ENCODE peak calls at places on chromosomes 3 and 15, in six cellular contexts. C, Q, O, I, V and F are unnamed samples.

GRCh38 chr15:38367476-38367875 is 86.5 kb upstream of the FAM98B start:
- DNase-seq in C (no peak), Q (no peak), O (no peak), I (peak; percentile 51), V (no peak), F (peak; percentile 55)

GRCh38 chr3:13134879-13135206 is 61.6 kb upstream of the IQSEC1 start:
- DNase-seq in C (no peak), Q (no peak), O (no peak), I (no peak), V (no peak), F (no peak)

GRCh38 chr3:185420762-185421161 is 57.8 kb downstream of the MAP3K13 start:
- DNase-seq in C (no peak), Q (no peak), O (no peak), I (peak; percentile 34), V (no peak), F (no peak)

GRCh38 chr15:83292317-83292716 is 7.9 kb upstream of the BNC1 start:
- DNase-seq in C (no peak), Q (no peak), O (no peak), I (no peak), V (no peak), F (no peak)

GRCh38 chr3:172294238-172294806 is 153.9 kb downstream of the GHSR start:
- DNase-seq in C (no peak), Q (no peak), O (no peak), I (no peak), V (no peak), F (no peak)

GRCh38 chr3:54856271-54856670 is 71.6 kb downstream of the LRTM1 start:
- DNase-seq in C (no peak), Q (no peak), O (no peak), I (no peak), V (no peak), F (no peak)

GRCh38 chr15:93072011-93072410 is 17.0 kb downstream of the RGMA start:
- DNase-seq in C (no peak), Q (no peak), O (no peak), I (peak; percentile 66), V (no peak), F (peak; percentile 80)

GRCh38 chr15:91947370-91947769 is 93.9 kb downstream of the SLCO3A1 start:
- DNase-seq in C (no peak), Q (no peak), O (peak; percentile 8), I (no peak), V (no peak), F (no peak)

GRCh38 chr15:60005352-60006202 is 1.5 kb downstream of the FOXB1 start:
- DNase-seq in C (no peak), Q (no peak), O (no peak), I (no peak), V (no peak), F (no peak)

GRCh38 chr15:92097473-92098178 is 244.1 kb downstream of the SLCO3A1 start:
- DNase-seq in C (no peak), Q (peak; percentile 21), O (peak; percentile 53), I (peak; percentile 62), V (no peak), F (peak; percentile 69)

GRCh38 chr15:82533801-82534200 is 6.5 kb downstream of the RPS17 start:
- DNase-seq in C (no peak), Q (no peak), O (no peak), I (no peak), V (no peak), F (no peak)

GRCh38 chr15:54518145-54518941 is 540.1 kb downstream of the UNC13C start:
- DNase-seq in C (no peak), Q (no peak), O (no peak), I (no peak), V (no peak), F (no peak)

GRCh38 chr3:46239301-46239938 is 2.8 kb upstream of the CCR3 start:
- DNase-seq in C (no peak), Q (no peak), O (no peak), I (no peak), V (no peak), F (no peak)

GRCh38 chr3:123481722-123482457 is 33.0 kb upstream of the ADCY5 start:
- DNase-seq in C (no peak), Q (no peak), O (no peak), I (no peak), V (no peak), F (no peak)

GRCh38 chr3:129554356-129555120 is 11.6 kb downstream of the H1-8 start:
- DNase-seq in C (no peak), Q (no peak), O (no peak), I (peak; percentile 40), V (no peak), F (no peak)

GRCh38 chr3:159832024-159832423 is 156.6 kb upstream of the IL12A start:
- DNase-seq in C (no peak), Q (no peak), O (no peak), I (no peak), V (no peak), F (no peak)

GRCh38 chr15:89187911-89188514 is 33.4 kb downstream of the RLBP1 start:
- DNase-seq in C (no peak), Q (no peak), O (no peak), I (no peak), V (no peak), F (no peak)

GRCh38 chr3:36774072-36774471 is 9.7 kb upstream of the DCLK3 start:
- DNase-seq in C (no peak), Q (no peak), O (no peak), I (peak; percentile 65), V (no peak), F (no peak)

GRCh38 chr3:73513260-73513659 is 111.5 kb downstream of the PDZRN3 start:
- DNase-seq in C (no peak), Q (no peak), O (no peak), I (no peak), V (no peak), F (no peak)

GRCh38 chr3:133444071-133444774 is 44.4 kb downstream of the BFSP2 start:
- DNase-seq in C (no peak), Q (no peak), O (no peak), I (peak; percentile 48), V (no peak), F (no peak)

GRCh38 chr15:93474728-93475127 is 385.7 kb upstream of the RGMA start:
- DNase-seq in C (no peak), Q (no peak), O (no peak), I (no peak), V (no peak), F (no peak)

GRCh38 chr3:125003369-125003853 is 52.4 kb downstream of the HEG1 start:
- DNase-seq in C (no peak), Q (peak; percentile 71), O (no peak), I (peak; percentile 62), V (peak; percentile 51), F (no peak)

GRCh38 chr3:189908646-189909045 is 212.1 kb downstream of the P3H2 start:
- DNase-seq in C (no peak), Q (no peak), O (no peak), I (peak; percentile 2), V (no peak), F (no peak)

GRCh38 chr3:186277268-186277909 is 84.6 kb downstream of the DGKG start:
- DNase-seq in C (no peak), Q (no peak), O (peak; percentile 50), I (peak; percentile 77), V (no peak), F (peak; percentile 79)

GRCh38 chr3:170660139-170660538 is 74.3 kb upstream of the SLC7A14 start:
- DNase-seq in C (no peak), Q (no peak), O (no peak), I (no peak), V (no peak), F (no peak)

GRCh38 chr3:122427857-122428471 is 12.1 kb upstream of the WDR5B start:
- DNase-seq in C (no peak), Q (no peak), O (no peak), I (no peak), V (no peak), F (no peak)
- H3K36me3 ChIP-seq in C (peaks cover 7% of the 10 kb centered on the region), Q (peaks cover 95% of the 10 kb centered on the region), O (peaks cover 78% of the 10 kb centered on the region), I (peaks cover 10% of the 10 kb centered on the region), V (no peaks in the 10 kb centered on the region), F (peaks cover 47% of the 10 kb centered on the region)

GRCh38 chr15:68307131-68307928 is 29.8 kb downstream of the FEM1B start:
- DNase-seq in C (no peak), Q (peak; percentile 3), O (no peak), I (no peak), V (no peak), F (no peak)
- H3K36me3 ChIP-seq in C (peaks cover 7% of the 10 kb centered on the region), Q (no peaks in the 10 kb centered on the region), O (no peaks in the 10 kb centered on the region), I (no peaks in the 10 kb centered on the region), V (no peaks in the 10 kb centered on the region), F (no peaks in the 10 kb centered on the region)

GRCh38 chr15:101042320-101042719 is 123.2 kb downstream of the LRRK1 start:
- DNase-seq in C (no peak), Q (peak; percentile 2), O (no peak), I (no peak), V (peak; percentile 30), F (no peak)

GRCh38 chr15:101045236-101045646 is 126.1 kb downstream of the LRRK1 start:
- DNase-seq in C (no peak), Q (peak; percentile 53), O (no peak), I (peak; percentile 94), V (peak; percentile 63), F (no peak)

GRCh38 chr15:101043911-101044624 is 124.9 kb downstream of the LRRK1 start:
- DNase-seq in C (no peak), Q (peak; percentile 1), O (no peak), I (no peak), V (peak; percentile 18), F (no peak)

GRCh38 chr15:101044625-101045235 is 125.6 kb downstream of the LRRK1 start:
- DNase-seq in C (no peak), Q (peak; percentile 2), O (no peak), I (no peak), V (peak; percentile 23), F (no peak)

DNA sequence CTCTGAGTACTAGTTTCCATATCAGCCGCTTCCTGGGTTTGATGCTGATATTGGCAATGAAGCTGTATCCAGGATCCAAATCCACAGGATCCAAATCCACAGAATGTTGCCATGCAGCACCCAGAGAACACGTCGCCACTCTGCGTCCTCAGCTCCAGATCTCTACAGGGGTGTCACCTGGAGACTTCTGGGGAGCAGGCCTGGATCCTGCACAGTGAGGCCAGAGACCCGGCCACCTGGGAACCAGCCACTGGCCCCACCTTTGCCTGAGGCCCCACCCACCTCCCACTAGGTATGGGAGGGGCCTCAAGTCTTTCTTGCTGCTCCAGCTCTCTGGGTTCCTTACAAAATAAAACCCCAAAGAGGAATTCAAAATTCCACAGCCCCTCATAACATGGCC is 123.9 kb downstream of the LRRK1 start:
- DNase-seq in C (no peak), Q (no peak), O (no peak), I (no peak), V (peak; percentile 13), F (no peak)
- H3K36me3 ChIP-seq in C (no peaks in the 10 kb centered on the region), Q (peaks cover 43% of the 10 kb centered on the region), O (no peaks in the 10 kb centered on the region), I (no peaks in the 10 kb centered on the region), V (no peaks in the 10 kb centered on the region), F (no peaks in the 10 kb centered on the region)

DNA sequence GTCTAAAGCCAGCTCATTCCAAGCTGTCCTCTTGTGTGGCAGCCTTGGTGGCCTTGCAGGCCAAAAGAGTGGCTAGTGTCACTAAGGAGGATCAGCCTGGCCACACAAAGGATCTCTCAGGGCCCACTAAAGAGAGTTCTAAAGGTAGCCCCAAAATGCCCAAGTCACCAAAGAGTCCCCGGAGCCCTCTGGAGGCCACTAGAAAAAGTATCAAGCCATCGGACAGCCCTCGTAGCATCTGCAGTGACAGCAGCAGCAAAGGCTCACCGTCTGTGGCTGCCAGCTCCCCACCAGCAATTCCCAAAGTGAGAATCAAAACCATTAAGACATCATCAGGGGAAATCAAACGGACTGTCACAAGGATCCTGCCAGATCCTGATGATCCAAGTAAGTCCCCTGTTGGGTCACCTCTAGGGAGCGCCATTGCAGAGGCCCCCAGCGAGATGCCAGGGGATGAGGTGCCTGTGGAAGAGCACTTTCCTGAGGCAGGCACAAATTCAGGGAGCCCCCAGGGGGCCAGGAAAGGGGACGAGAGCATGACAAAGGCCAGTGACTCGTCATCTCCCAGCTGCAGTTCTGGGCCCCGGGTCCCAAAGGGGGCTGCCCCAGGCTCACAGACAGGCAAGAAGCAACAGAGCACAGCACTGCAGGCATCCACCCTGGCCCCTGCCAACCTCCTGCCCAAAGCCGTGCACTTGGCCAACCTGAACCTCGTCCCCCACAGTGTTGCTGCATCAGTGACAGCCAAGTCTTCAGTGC is 33.5 kb upstream of the ALPK3 start:
- DNase-seq in C (no peak), Q (no peak), O (no peak), I (no peak), V (no peak), F (no peak)
- H3K36me3 ChIP-seq in C (peaks cover 12% of the 10 kb centered on the region), Q (peaks cover 72% of the 10 kb centered on the region), O (peaks cover 73% of the 10 kb centered on the region), I (peaks cover 16% of the 10 kb centered on the region), V (no peaks in the 10 kb centered on the region), F (peaks cover 22% of the 10 kb centered on the region)